ENCODE peak calls at places on chromosomes 11 and 22, in eight cellular contexts. One of them, this sample, is unnamed.

GRCh38 chr11:63918576-63919171 is 1.7 kb upstream of the RCOR2 start:
- DNase-seq in RKO: peak
- DNase-seq in thoracic aorta: no peak
- DNase-seq in stimulated activated CD4-positive, alpha-beta T cell treated with anti-CD3 and anti-CD28 coated beads, Interleukin-4, amount 100 ng/mL, for 48 hours: no peak
- DNase-seq in OCI-LY7: no peak
- DNase-seq in effector memory CD8-positive, alpha-beta T cell: no peak
- DNase-seq in HFFc6: no peak
- DNase-seq in GM18507: no peak
- DNase-seq in this sample: no peak

GRCh38 chr11:6273188-6273587 is 13.6 kb downstream of the CCKBR start:
- DNase-seq in RKO: no peak
- DNase-seq in thoracic aorta: no peak
- DNase-seq in stimulated activated CD4-positive, alpha-beta T cell treated with anti-CD3 and anti-CD28 coated beads, Interleukin-4, amount 100 ng/mL, for 48 hours: no peak
- DNase-seq in OCI-LY7: no peak
- DNase-seq in effector memory CD8-positive, alpha-beta T cell: no peak
- DNase-seq in HFFc6: no peak
- DNase-seq in GM18507: no peak
- DNase-seq in this sample: no peak

GRCh38 chr11:1152316-1153104 is 5.2 kb upstream of the MUC5AC start:
- DNase-seq in RKO: no peak
- DNase-seq in thoracic aorta: no peak
- DNase-seq in stimulated activated CD4-positive, alpha-beta T cell treated with anti-CD3 and anti-CD28 coated beads, Interleukin-4, amount 100 ng/mL, for 48 hours: no peak
- DNase-seq in OCI-LY7: no peak
- DNase-seq in effector memory CD8-positive, alpha-beta T cell: no peak
- DNase-seq in HFFc6: no peak
- DNase-seq in GM18507: no peak
- DNase-seq in this sample: peak

GRCh38 chr22:45159652-45160462 is 3.9 kb upstream of the NUP50 start:
- DNase-seq in RKO: no peak
- DNase-seq in thoracic aorta: no peak
- DNase-seq in stimulated activated CD4-positive, alpha-beta T cell treated with anti-CD3 and anti-CD28 coated beads, Interleukin-4, amount 100 ng/mL, for 48 hours: no peak
- DNase-seq in OCI-LY7: no peak
- DNase-seq in effector memory CD8-positive, alpha-beta T cell: no peak
- DNase-seq in HFFc6: no peak
- DNase-seq in GM18507: no peak
- DNase-seq in this sample: no peak

GRCh38 chr11:112361396-112361795 is 100.7 kb upstream of the PLET1 start:
- DNase-seq in RKO: no peak
- DNase-seq in thoracic aorta: no peak
- DNase-seq in stimulated activated CD4-positive, alpha-beta T cell treated with anti-CD3 and anti-CD28 coated beads, Interleukin-4, amount 100 ng/mL, for 48 hours: no peak
- DNase-seq in OCI-LY7: no peak
- DNase-seq in effector memory CD8-positive, alpha-beta T cell: no peak
- DNase-seq in HFFc6: no peak
- DNase-seq in GM18507: no peak
- DNase-seq in this sample: no peak

GRCh38 chr11:126837581-126837980 is 163.0 kb downstream of the KIRREL3 start:
- DNase-seq in RKO: no peak
- DNase-seq in thoracic aorta: no peak
- DNase-seq in stimulated activated CD4-positive, alpha-beta T cell treated with anti-CD3 and anti-CD28 coated beads, Interleukin-4, amount 100 ng/mL, for 48 hours: no peak
- DNase-seq in OCI-LY7: no peak
- DNase-seq in effector memory CD8-positive, alpha-beta T cell: no peak
- DNase-seq in HFFc6: no peak
- DNase-seq in GM18507: no peak
- DNase-seq in this sample: no peak

GRCh38 chr22:36384766-36385400 is 2.9 kb downstream of the MYH9 start:
- DNase-seq in RKO: no peak
- DNase-seq in thoracic aorta: no peak
- DNase-seq in stimulated activated CD4-positive, alpha-beta T cell treated with anti-CD3 and anti-CD28 coated beads, Interleukin-4, amount 100 ng/mL, for 48 hours: no peak
- DNase-seq in OCI-LY7: peak
- DNase-seq in effector memory CD8-positive, alpha-beta T cell: peak
- DNase-seq in HFFc6: no peak
- DNase-seq in GM18507: no peak
- DNase-seq in this sample: no peak

GRCh38 chr11:61526956-61527731 is 18.6 kb downstream of the LRRC10B start:
- DNase-seq in RKO: no peak
- DNase-seq in thoracic aorta: no peak
- DNase-seq in stimulated activated CD4-positive, alpha-beta T cell treated with anti-CD3 and anti-CD28 coated beads, Interleukin-4, amount 100 ng/mL, for 48 hours: no peak
- DNase-seq in OCI-LY7: no peak
- DNase-seq in effector memory CD8-positive, alpha-beta T cell: no peak
- DNase-seq in HFFc6: no peak
- DNase-seq in GM18507: no peak
- DNase-seq in this sample: no peak

GRCh38 chr11:70717961-70718595 is 319.7 kb downstream of the CTTN start:
- DNase-seq in RKO: no peak
- DNase-seq in thoracic aorta: no peak
- DNase-seq in stimulated activated CD4-positive, alpha-beta T cell treated with anti-CD3 and anti-CD28 coated beads, Interleukin-4, amount 100 ng/mL, for 48 hours: no peak
- DNase-seq in OCI-LY7: no peak
- DNase-seq in effector memory CD8-positive, alpha-beta T cell: no peak
- DNase-seq in HFFc6: no peak
- DNase-seq in GM18507: no peak
- DNase-seq in this sample: no peak

This sample was measured in progenitor cell of endocrine pancreas.